ENCODE peak calls at places on chromosomes 1 and 21, in four cellular contexts. One of them, this sample, is unnamed.

GRCh38 chr1:154410185-154410827 is 5.2 kb downstream of the IL6R start:
- DNase-seq in NCI-H2227 treated with DMSO at 0.1 percent for 48 hours: no peak
- DNase-seq in Ammon's horn: no peak
- DNase-seq in posterior vena cava: peak
- DNase-seq in this sample: no peak

GRCh38 chr1:242524571-242525359 is at the start of gene PLD5:
- DNase-seq in NCI-H2227 treated with DMSO at 0.1 percent for 48 hours: peak
- DNase-seq in Ammon's horn: peak
- DNase-seq in posterior vena cava: no peak
- DNase-seq in this sample: no peak

GRCh38 chr21:42459583-42460215 is 36.3 kb downstream of the RSPH1 start:
- DNase-seq in NCI-H2227 treated with DMSO at 0.1 percent for 48 hours: no peak
- DNase-seq in Ammon's horn: no peak
- DNase-seq in posterior vena cava: peak
- DNase-seq in this sample: no peak

GRCh38 chr1:106768501-106768900 is 288.0 kb upstream of the PRMT6 start:
- DNase-seq in NCI-H2227 treated with DMSO at 0.1 percent for 48 hours: no peak
- DNase-seq in Ammon's horn: no peak
- DNase-seq in posterior vena cava: no peak
- DNase-seq in this sample: no peak

GRCh38 chr1:97160796-97161195 is 439.2 kb downstream of the PTBP2 start:
- DNase-seq in NCI-H2227 treated with DMSO at 0.1 percent for 48 hours: no peak
- DNase-seq in Ammon's horn: no peak
- DNase-seq in posterior vena cava: no peak
- DNase-seq in this sample: no peak

GRCh38 chr21:29633766-29634165 is 306.0 kb downstream of the GRIK1 start:
- DNase-seq in NCI-H2227 treated with DMSO at 0.1 percent for 48 hours: no peak
- DNase-seq in Ammon's horn: no peak
- DNase-seq in posterior vena cava: no peak
- DNase-seq in this sample: no peak

GRCh38 chr1:165484532-165484931 is 39.6 kb upstream of the RXRG start:
- DNase-seq in NCI-H2227 treated with DMSO at 0.1 percent for 48 hours: no peak
- DNase-seq in Ammon's horn: no peak
- DNase-seq in posterior vena cava: no peak
- DNase-seq in this sample: no peak

GRCh38 chr1:55504306-55504706 is 289.1 kb upstream of the USP24 start:
- DNase-seq in NCI-H2227 treated with DMSO at 0.1 percent for 48 hours: no peak
- DNase-seq in Ammon's horn: no peak
- DNase-seq in posterior vena cava: no peak
- DNase-seq in this sample: no peak

GRCh38 chr1:68969430-68969829 is 472.5 kb upstream of the DEPDC1 start:
- DNase-seq in NCI-H2227 treated with DMSO at 0.1 percent for 48 hours: no peak
- DNase-seq in Ammon's horn: no peak
- DNase-seq in posterior vena cava: no peak
- DNase-seq in this sample: no peak

GRCh38 chr21:33419538-33420123 is 16.4 kb downstream of the IFNGR2 start:
- DNase-seq in NCI-H2227 treated with DMSO at 0.1 percent for 48 hours: no peak
- DNase-seq in Ammon's horn: no peak
- DNase-seq in posterior vena cava: no peak
- DNase-seq in this sample: no peak

GRCh38 chr21:21675601-21676000 is 677.4 kb downstream of the NCAM2 start:
- DNase-seq in NCI-H2227 treated with DMSO at 0.1 percent for 48 hours: no peak
- DNase-seq in Ammon's horn: no peak
- DNase-seq in posterior vena cava: no peak
- DNase-seq in this sample: no peak

GRCh38 chr1:158246650-158247049 is 7.6 kb upstream of the CD1A start:
- DNase-seq in NCI-H2227 treated with DMSO at 0.1 percent for 48 hours: no peak
- DNase-seq in Ammon's horn: no peak
- DNase-seq in posterior vena cava: no peak
- DNase-seq in this sample: no peak